ENCODE peak calls at places on chromosomes 1 and 21, in six cellular contexts. Q, H, T, L, J and V are unnamed samples.

GRCh38 chr1:243543501-243543900 is 287.7 kb downstream of the SDCCAG8 start:
- DNase-seq in L (no peak), Q (no peak), T (no peak), J (no peak), H (no peak), V (no peak)

GRCh38 chr1:60425528-60425927 is 352.0 kb upstream of the C1orf87 start:
- DNase-seq in J (peak; percentile 4), H (no peak), T (peak; percentile 13), L (no peak), Q (peak; percentile 1), V (peak; percentile 30)

GRCh38 chr1:49364676-49365075 is 588.0 kb upstream of the BEND5 start:
- DNase-seq in L (no peak), J (no peak), T (no peak), H (no peak), Q (no peak), V (no peak)

GRCh38 chr1:35886606-35887431 is 3.8 kb downstream of the AGO1 start:
- DNase-seq in Q (no peak), T (peak; percentile 44), J (peak; percentile 69), H (no peak), L (peak; percentile 73), V (peak; percentile 20)

GRCh38 chr1:198101716-198102453 is 54.9 kb upstream of the NEK7 start:
- DNase-seq in H (no peak), J (no peak), L (no peak), Q (no peak), T (no peak), V (no peak)

GRCh38 chr1:179823693-179824092 is 53.9 kb downstream of the TOR1AIP2 start:
- DNase-seq in L (no peak), Q (no peak), H (no peak), T (no peak), J (no peak), V (no peak)

GRCh38 chr1:2189459-2190425 is 4.8 kb downstream of the FAAP20 start:
- DNase-seq in H (no peak), J (peak; percentile 95), Q (peak; percentile 71), L (peak; percentile 91), T (peak; percentile 96), V (peak; percentile 93)

GRCh38 chr21:26405735-26406361 is 167.2 kb downstream of the CYYR1 start:
- DNase-seq in H (no peak), J (peak; percentile 71), L (no peak), Q (peak; percentile 4), T (peak; percentile 20), V (no peak)

GRCh38 chr1:119659628-119660027 is 11.6 kb upstream of the ZNF697 start:
- DNase-seq in Q (no peak), H (no peak), J (no peak), L (no peak), T (no peak), V (no peak)

GRCh38 chr1:14941865-14942264 is 211.7 kb upstream of the TMEM51 start:
- DNase-seq in Q (no peak), L (no peak), H (no peak), T (no peak), J (no peak), V (no peak)

GRCh38 chr1:94702440-94702810 is 117.7 kb upstream of the SLC44A3 start:
- DNase-seq in L (no peak), Q (no peak), H (no peak), J (no peak), T (no peak), V (no peak)

GRCh38 chr21:35337573-35337972 is 288.5 kb upstream of the RUNX1 start:
- DNase-seq in J (no peak), T (no peak), L (no peak), Q (no peak), H (no peak), V (no peak)

GRCh38 chr1:95384570-95384969 is 150.6 kb downstream of the RWDD3 start:
- DNase-seq in L (peak; percentile 18), T (peak; percentile 9), Q (no peak), J (peak; percentile 51), H (no peak), V (peak; percentile 24)

GRCh38 chr1:160428655-160429054 is 28.3 kb downstream of the VANGL2 start:
- DNase-seq in Q (peak; percentile 64), J (peak; percentile 68), L (peak; percentile 77), T (peak; percentile 30), H (peak; percentile 81), V (no peak)

GRCh38 chr1:62384276-62385005 is 52.4 kb upstream of the USP1 start:
- DNase-seq in T (peak; percentile 60), L (no peak), Q (no peak), J (no peak), H (no peak), V (no peak)

GRCh38 chr1:115654663-115655306 is 13.0 kb downstream of the VANGL1 start:
- DNase-seq in T (peak; percentile 72), L (no peak), J (peak; percentile 52), H (no peak), Q (no peak), V (no peak)

GRCh38 chr1:118093017-118093416 is 92.0 kb downstream of the SPAG17 start:
- DNase-seq in Q (no peak), H (no peak), J (no peak), L (no peak), T (no peak), V (no peak)

GRCh38 chr1:198121058-198121829 is 35.6 kb upstream of the NEK7 start:
- DNase-seq in Q (peak; percentile 26), T (peak; percentile 58), L (no peak), J (no peak), H (no peak), V (no peak)

GRCh38 chr1:53560572-53561487 is 101.6 kb downstream of the DMRTB1 start:
- DNase-seq in Q (no peak), T (no peak), L (no peak), J (no peak), H (no peak), V (no peak)

GRCh38 chr21:26473471-26473870 is 99.6 kb downstream of the CYYR1 start:
- DNase-seq in Q (no peak), T (no peak), L (no peak), J (no peak), H (no peak), V (no peak)

GRCh38 chr1:53639251-53639721 is 99.7 kb downstream of the GLIS1 start:
- DNase-seq in Q (no peak), H (no peak), T (no peak), L (no peak), J (no peak), V (no peak)

GRCh38 chr1:209625791-209626285 is 26.4 kb downstream of the LAMB3 start:
- DNase-seq in Q (no peak), J (no peak), L (no peak), H (no peak), T (no peak), V (no peak)

GRCh38 chr1:161266096-161266679 is 7.6 kb downstream of the PCP4L1 start:
- DNase-seq in J (no peak), H (no peak), T (no peak), Q (no peak), L (no peak), V (no peak)

GRCh38 chr21:41627428-41627827 is 119.5 kb upstream of the TMPRSS2 start:
- DNase-seq in T (no peak), L (no peak), J (no peak), Q (no peak), H (no peak), V (no peak)

GRCh38 chr1:20290624-20291597 is at the start of gene VWA5B1:
- DNase-seq in Q (no peak), H (no peak), T (no peak), L (peak; percentile 20), J (peak; percentile 51), V (no peak)

GRCh38 chr21:16279658-16280581 is 550.1 kb downstream of the USP25 start:
- DNase-seq in Q (no peak), H (no peak), J (no peak), L (no peak), T (peak; percentile 70), V (no peak)

GRCh38 chr1:116769050-116769449 is 14.8 kb downstream of the CD2 start:
- DNase-seq in H (no peak), Q (no peak), J (no peak), L (no peak), T (no peak), V (no peak)

DNA sequence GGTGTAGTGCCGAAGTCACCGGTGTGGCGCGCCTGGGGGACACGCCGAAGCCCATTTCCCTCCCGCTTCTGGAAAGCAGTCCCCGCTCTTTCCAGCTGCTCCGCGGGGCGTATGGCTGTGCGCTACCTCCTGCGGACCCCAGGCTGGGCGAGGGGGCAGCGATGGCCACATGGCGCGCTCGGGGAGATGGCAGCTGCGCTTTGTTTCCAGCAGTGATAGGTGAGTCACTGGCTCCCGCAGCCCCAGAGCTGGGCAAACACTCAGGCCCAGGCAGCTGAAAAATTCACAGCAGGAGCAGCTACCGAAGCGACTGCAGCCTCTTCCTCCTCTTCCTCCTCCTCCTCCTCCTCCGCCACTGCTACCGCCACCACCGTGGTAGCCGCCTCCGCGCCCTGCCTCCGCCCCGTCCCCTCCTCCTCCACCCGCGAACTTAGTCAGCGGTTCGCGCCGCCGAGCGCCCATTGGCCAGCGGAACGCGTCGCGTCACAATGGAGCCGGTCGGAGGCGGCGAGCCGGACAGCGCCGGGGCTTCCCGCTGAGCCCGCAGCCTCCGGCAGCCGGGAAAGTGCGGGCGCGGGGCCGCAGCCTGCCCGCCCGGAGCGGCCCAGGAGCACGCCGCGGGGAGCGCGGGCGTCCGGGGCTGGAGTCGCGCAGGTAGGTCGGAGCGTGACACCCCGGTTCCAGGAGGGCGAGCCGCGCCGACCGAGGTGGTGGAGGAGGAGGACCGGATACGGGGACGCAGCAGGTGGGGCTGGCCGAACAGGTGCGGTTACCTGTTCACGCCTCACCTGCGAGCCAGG is at the start of gene LRRC8B:
- DNase-seq in L (peak; percentile 90), T (peak; percentile 89), J (peak; percentile 95), Q (peak; percentile 67), H (peak; percentile 71), V (peak; percentile 66)
- TF ChIP-seq POLR2A in L (peak; percentile 94), T (peak; percentile 54), J (peak; percentile 64), Q (peak; percentile 84), H (peak; percentile 90), V (peak; percentile 87)

DNA sequence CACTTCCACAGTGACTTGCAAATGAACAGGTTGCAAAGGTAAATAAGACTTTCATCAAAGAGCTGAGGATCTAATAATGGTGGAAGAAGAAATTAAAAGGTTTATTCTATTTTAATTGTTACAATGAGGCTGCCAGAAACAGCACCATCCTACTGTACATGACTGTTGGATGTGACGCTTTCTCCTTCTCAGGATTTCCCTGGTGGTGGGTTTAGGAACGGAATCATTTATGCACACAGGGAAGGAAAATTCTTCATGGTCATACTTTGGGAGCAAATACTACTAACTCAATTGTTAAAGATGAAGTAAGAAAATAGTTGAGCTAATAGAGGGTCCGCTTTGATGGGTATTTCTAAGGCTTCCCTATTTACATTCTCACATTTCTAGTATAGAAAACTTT is 22.2 kb upstream of the LYPLAL1 start:
- DNase-seq in T (no peak), Q (no peak), J (no peak), H (no peak), L (peak; percentile 39), V (no peak)
- TF ChIP-seq MYC in T (no peak), Q (no peak), J (no peak), H (no peak), L (no peak), V (no peak)

GRCh38 chr1:52424757-52425265 is 20.4 kb downstream of the PRPF38A start:
- DNase-seq in L (no peak), J (peak; percentile 57), Q (no peak), H (no peak), T (no peak), V (no peak)
- TF ChIP-seq POLR2A in L (no peak), J (no peak), Q (no peak), H (no peak), T (no peak), V (no peak)

DNA sequence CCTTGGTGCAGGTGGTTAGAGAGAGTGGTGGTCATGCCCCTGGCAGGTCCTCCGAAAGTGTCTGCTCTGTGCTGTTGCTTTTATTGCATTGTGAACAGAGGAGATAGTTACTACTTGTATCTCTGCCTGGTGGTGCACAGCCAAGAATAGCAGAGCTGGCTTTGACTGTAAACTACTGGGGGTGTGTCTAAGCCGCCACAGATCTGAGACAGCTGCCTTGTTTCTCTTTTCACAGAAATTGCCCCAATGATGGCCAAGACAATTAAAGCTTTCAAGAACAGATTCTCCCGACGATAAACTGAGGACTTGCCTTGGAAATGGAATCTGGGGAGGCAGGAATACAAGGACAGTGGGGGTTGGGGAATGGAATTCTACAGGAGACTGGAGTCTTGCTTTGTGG is 16.0 kb downstream of the ELOA start:
- DNase-seq in H (no peak), L (no peak), Q (no peak), J (no peak), T (no peak), V (no peak)
- TF ChIP-seq MYC in H (no peak), L (no peak), Q (no peak), J (no peak), T (no peak), V (no peak)